ENCODE peak calls at places on chromosomes 7 and 10, in seven cellular contexts. U is BE2C; O is GM12891; H is stimulated activated CD8-positive, alpha-beta memory T cell treated with anti-CD3 and anti-CD28 coated beads, Interleukin-15, amount 100 ng/mL, for 4 hours; A is iPS DF 6.9; V is HT1080; T is fibroblast of pulmonary artery. C is an unnamed sample.

GRCh38 chr7:140898794-140899548 is 25.8 kb downstream of the BRAF start:
- DNase-seq in U (no peak), O (no peak), H (no peak), A (no peak), V (no peak), T (peak), C (no peak)

GRCh38 chr10:76983624-76984023 is 654.0 kb downstream of the KCNMA1 start:
- DNase-seq in U (no peak), O (no peak), H (no peak), A (no peak), V (no peak), T (no peak), C (peak)

GRCh38 chr7:2873146-2873545 is 29.0 kb upstream of the GNA12 start:
- DNase-seq in U (peak), O (no peak), H (no peak), A (no peak), V (no peak), T (peak), C (peak)

GRCh38 chr7:27168265-27168947 is 3.1 kb upstream of the HOXA9 start:
- DNase-seq in U (no peak), O (no peak), H (no peak), A (no peak), V (peak), T (no peak), C (no peak)

GRCh38 chr7:149599636-149600206 is 102.1 kb upstream of the ZNF746 start:
- DNase-seq in U (no peak), O (peak), H (no peak), A (no peak), V (no peak), T (no peak), C (no peak)

GRCh38 chr7:28096713-28097112 is 83.9 kb downstream of the JAZF1 start:
- DNase-seq in U (peak), O (peak), H (no peak), A (peak), V (peak), T (peak), C (peak)

GRCh38 chr7:28502408-28502807 is 90.1 kb downstream of the CREB5 start:
- DNase-seq in U (no peak), O (no peak), H (no peak), A (no peak), V (no peak), T (no peak), C (no peak)

GRCh38 chr10:86244296-86244695 is 122.3 kb downstream of the GRID1 start:
- DNase-seq in U (peak), O (no peak), H (no peak), A (no peak), V (no peak), T (no peak), C (no peak)

GRCh38 chr7:95723583-95724180 is 48.7 kb upstream of the DYNC1I1 start:
- DNase-seq in U (peak), O (no peak), H (no peak), A (peak), V (peak), T (peak), C (peak)

C was measured in cardiac fibroblast.